ENCODE peak calls at places on chromosomes 11 and 22, in ten cellular contexts. O, P, X, E, N, H, G, Y, U and F are unnamed samples.

GRCh38 chr11:128718064-128718463 is 24.2 kb downstream of the FLI1 start:
- DNase-seq in U (no peak), N (no peak), P (no peak), O (no peak), Y (no peak), H (no peak), E (no peak), X (no peak), G (no peak), F (no peak)

GRCh38 chr11:26028294-26028954 is 303.5 kb upstream of the ANO3 start:
- DNase-seq in O (no peak), H (no peak), Y (no peak), E (no peak), G (no peak), P (no peak), X (peak; percentile 57), N (no peak), U (no peak), F (no peak)

GRCh38 chr11:70647188-70648166 is 249.1 kb downstream of the CTTN start:
- DNase-seq in G (no peak), N (no peak), P (no peak), H (no peak), X (no peak), Y (no peak), E (no peak), U (no peak), O (no peak), F (no peak)

GRCh38 chr11:88312665-88313064 is 24.9 kb downstream of the CTSC start:
- DNase-seq in Y (no peak), E (no peak), N (no peak), H (no peak), U (no peak), G (no peak), P (no peak), X (no peak), O (no peak), F (no peak)

GRCh38 chr11:128409476-128409875 is 177.9 kb downstream of the ETS1 start:
- DNase-seq in E (no peak), N (no peak), G (no peak), Y (no peak), X (peak; percentile 94), O (no peak), H (no peak), P (no peak), U (no peak), F (no peak)

GRCh38 chr22:28903080-28903479 is 19.7 kb downstream of the ZNRF3 start:
- DNase-seq in O (no peak), P (no peak), H (no peak), E (peak; percentile 24), X (no peak), Y (no peak), U (peak; percentile 42), N (no peak), G (no peak), F (no peak)

GRCh38 chr22:44583076-44583760 is 85.2 kb upstream of the RTL6 start:
- DNase-seq in P (peak; percentile 18), O (no peak), X (peak; percentile 32), N (no peak), H (peak; percentile 7), Y (peak; percentile 55), G (peak; percentile 2), U (peak; percentile 7), E (peak; percentile 10), F (no peak)

GRCh38 chr11:17003426-17003825 is 10.8 kb downstream of the PLEKHA7 start:
- DNase-seq in H (no peak), N (no peak), Y (no peak), O (no peak), X (no peak), U (no peak), P (no peak), G (no peak), E (no peak), F (no peak)

GRCh38 chr11:125376117-125376516 is 119.9 kb downstream of the FEZ1 start:
- DNase-seq in N (no peak), O (peak; percentile 27), G (peak; percentile 69), X (no peak), P (no peak), U (peak; percentile 52), E (peak; percentile 80), Y (no peak), H (peak; percentile 67), F (no peak)

GRCh38 chr11:113317297-113317696 is 2.9 kb downstream of the TTC12 start:
- DNase-seq in U (no peak), G (no peak), H (no peak), E (no peak), O (no peak), X (no peak), P (no peak), N (no peak), Y (no peak), F (no peak)

GRCh38 chr11:61768376-61769076 is 16.1 kb downstream of the MYRF start:
- DNase-seq in X (no peak), O (peak; percentile 82), H (no peak), U (no peak), Y (no peak), N (no peak), P (no peak), E (no peak), G (peak; percentile 68), F (peak; percentile 27)

GRCh38 chr11:96254087-96254486 is 88.9 kb downstream of the MAML2 start:
- DNase-seq in Y (peak; percentile 79), H (no peak), U (no peak), G (no peak), O (no peak), P (no peak), X (peak; percentile 75), N (no peak), E (peak; percentile 63), F (peak; percentile 35)

GRCh38 chr11:104944080-104944479 is 24.3 kb downstream of the CASP4 start:
- DNase-seq in G (no peak), P (no peak), U (no peak), Y (no peak), E (no peak), N (no peak), X (peak; percentile 18), O (no peak), H (no peak), F (no peak)

GRCh38 chr11:35335226-35335625 is 84.1 kb downstream of the SLC1A2 start:
- DNase-seq in U (no peak), O (no peak), Y (no peak), P (no peak), H (no peak), E (no peak), N (no peak), G (no peak), X (no peak), F (no peak)

GRCh38 chr11:77823775-77824174 is 2.8 kb downstream of the AAMDC start:
- DNase-seq in X (peak; percentile 52), N (no peak), G (no peak), H (no peak), O (no peak), Y (no peak), U (no peak), E (no peak), P (no peak), F (no peak)

GRCh38 chr11:43517518-43517917 is 158.8 kb downstream of the TTC17 start:
- DNase-seq in U (no peak), X (peak; percentile 26), O (no peak), G (no peak), H (no peak), Y (no peak), P (no peak), E (no peak), N (no peak), F (no peak)

GRCh38 chr22:44671742-44672141 is 30.3 kb upstream of the PRR5 start:
- DNase-seq in N (no peak), P (no peak), H (no peak), Y (peak; percentile 43), O (no peak), E (no peak), U (no peak), G (no peak), X (peak; percentile 83), F (no peak)

GRCh38 chr11:15336016-15336415 is 221.3 kb downstream of the INSC start:
- DNase-seq in U (no peak), H (no peak), G (no peak), E (no peak), X (no peak), Y (no peak), O (no peak), P (no peak), N (no peak), F (no peak)

GRCh38 chr11:79050784-79051183 is 390.0 kb downstream of the TENM4 start:
- DNase-seq in Y (no peak), G (no peak), E (peak; percentile 35), X (peak; percentile 89), U (no peak), H (no peak), N (no peak), O (no peak), P (no peak), F (no peak)

GRCh38 chr11:103703437-103703836 is 333.0 kb upstream of the DDI1 start:
- DNase-seq in Y (no peak), P (no peak), G (no peak), E (no peak), O (no peak), U (no peak), H (no peak), N (no peak), X (no peak), F (no peak)

GRCh38 chr11:120720760-120721159 is 209.2 kb downstream of the GRIK4 start:
- DNase-seq in E (no peak), X (no peak), Y (no peak), U (no peak), N (no peak), G (no peak), O (no peak), P (no peak), H (no peak), F (no peak)

GRCh38 chr11:68685656-68686380 is 1.5 kb downstream of the GAL start:
- DNase-seq in Y (no peak), P (no peak), U (no peak), H (no peak), O (no peak), X (no peak), G (no peak), N (no peak), E (no peak), F (no peak)
- H3K4me3 ChIP-seq in Y (peak overlapping the region; percentile 64), P (no peak overlapping the region), U (no peak overlapping the region), H (no peak overlapping the region), O (no peak overlapping the region), X (no peak overlapping the region), G (no peak overlapping the region), N (no peak overlapping the region), E (no peak overlapping the region), F (no peak overlapping the region)

GRCh38 chr11:119584193-119585037 is 144.6 kb downstream of the NECTIN1 start:
- DNase-seq in H (no peak), G (peak; percentile 49), E (no peak), P (peak; percentile 28), O (peak; percentile 60), X (peak; percentile 63), Y (peak; percentile 96), U (no peak), N (peak; percentile 46), F (no peak)
- TF ChIP-seq POLR2A in H (no peak), G (peak; percentile 42), E (no peak), P (no peak), O (no peak), X (no peak), Y (peak; percentile 51), U (no peak), N (no peak), F (no peak)

GRCh38 chr11:65213322-65214211 is 31.8 kb downstream of the CAPN1 start:
- DNase-seq in X (peak; percentile 6), Y (peak; percentile 98), U (no peak), P (no peak), H (no peak), G (no peak), N (no peak), E (no peak), O (peak; percentile 24), F (no peak)
- H3K4me3 ChIP-seq in X (no peak overlapping the region), Y (peak overlapping the region; percentile 74), U (no peak overlapping the region), P (no peak overlapping the region), H (no peak overlapping the region), G (no peak overlapping the region), N (no peak overlapping the region), E (no peak overlapping the region), O (no peak overlapping the region), F (no peak overlapping the region)

GRCh38 chr22:50443801-50444625 is 30.8 kb downstream of the SBF1 start:
- DNase-seq in X (no peak), O (no peak), E (no peak), G (peak; percentile 16), N (no peak), P (no peak), U (no peak), Y (no peak), H (no peak), F (no peak)
- TF ChIP-seq POLR2A in X (no peak), O (no peak), E (no peak), G (no peak), N (no peak), P (no peak), U (no peak), Y (no peak), H (no peak), F (no peak)